ENCODE peak calls at places on chromosomes 12 and 14, in six cellular contexts. H, S, K, W, G and N are unnamed samples.
A peak's percentile ranks its signal among the peaks of the same experiment; 100 is the strongest.

GRCh38 chr12:103909811-103910210 is 20.4 kb upstream of the HSP90B1 start:
- DNase-seq in H (no peak), S (no peak), K (no peak), W (peak; percentile 37), G (no peak), N (no peak)

GRCh38 chr12:124768462-124769165 is 95.0 kb downstream of the SCARB1 start:
- DNase-seq in H (no peak), S (no peak), K (no peak), W (peak; percentile 71), G (no peak), N (no peak)

GRCh38 chr14:75247286-75247922 is 31.2 kb upstream of the FOS start:
- DNase-seq in H (no peak), S (peak; percentile 24), K (no peak), W (no peak), G (no peak), N (peak; percentile 61)

GRCh38 chr12:58575281-58575680 is 345.0 kb downstream of the LRIG3 start:
- DNase-seq in H (no peak), S (no peak), K (no peak), W (peak; percentile 94), G (no peak), N (no peak)

GRCh38 chr12:10031771-10032175 is 1.3 kb downstream of the CLEC9A start:
- DNase-seq in H (no peak), S (no peak), K (no peak), W (peak; percentile 87), G (no peak), N (no peak)

GRCh38 chr12:112937741-112938719 is at the start of gene OAS3:
- DNase-seq in H (peak; percentile 54), S (peak; percentile 73), K (peak; percentile 88), W (peak; percentile 79), G (peak; percentile 97), N (no peak)

GRCh38 chr12:47758834-47759690 is at the start of gene RAPGEF3:
- DNase-seq in H (peak; percentile 66), S (peak; percentile 70), K (peak; percentile 86), W (peak; percentile 75), G (peak; percentile 96), N (no peak)

GRCh38 chr12:79358716-79359341 is 331.9 kb downstream of the PAWR start:
- DNase-seq in H (no peak), S (no peak), K (no peak), W (no peak), G (no peak), N (no peak)

GRCh38 chr14:75648066-75648838 is 12.4 kb downstream of the ERG28 start:
- DNase-seq in H (no peak), S (no peak), K (peak; percentile 58), W (peak; percentile 99), G (no peak), N (no peak)

GRCh38 chr14:55121628-55122440 is 7.2 kb upstream of the LGALS3 start:
- DNase-seq in H (no peak), S (no peak), K (no peak), W (no peak), G (no peak), N (no peak)

GRCh38 chr14:67464856-67465255 is 23.7 kb downstream of the TMEM229B start:
- DNase-seq in H (no peak), S (no peak), K (no peak), W (no peak), G (no peak), N (no peak)

GRCh38 chr14:31137214-31137889 is 70.2 kb downstream of the HECTD1 start:
- DNase-seq in H (no peak), S (no peak), K (no peak), W (no peak), G (no peak), N (no peak)

GRCh38 chr14:94097091-94097490 is 13.4 kb upstream of the IFI27 start:
- DNase-seq in H (no peak), S (no peak), K (no peak), W (no peak), G (no peak), N (no peak)

GRCh38 chr12:48782457-48783395 is 6.2 kb downstream of the ADCY6 start:
- DNase-seq in H (no peak), S (no peak), K (no peak), W (no peak), G (no peak), N (no peak)

GRCh38 chr14:31377433-31377832 is 42.9 kb downstream of the HEATR5A start:
- DNase-seq in H (no peak), S (no peak), K (no peak), W (no peak), G (no peak), N (no peak)

GRCh38 chr14:103126873-103127304 is 3.6 kb downstream of the TNFAIP2 start:
- DNase-seq in H (no peak), S (no peak), K (peak; percentile 71), W (no peak), G (no peak), N (no peak)

GRCh38 chr12:65853489-65854157 is 29.3 kb downstream of the HMGA2 start:
- DNase-seq in H (no peak), S (no peak), K (no peak), W (peak; percentile 79), G (no peak), N (no peak)

GRCh38 chr12:27303139-27304111 is 29.2 kb upstream of the BMAL2 start:
- DNase-seq in H (no peak), S (no peak), K (no peak), W (peak; percentile 61), G (no peak), N (no peak)

GRCh38 chr12:75665216-75665615 is 153.8 kb upstream of the KRR1 start:
- DNase-seq in H (no peak), S (no peak), K (no peak), W (no peak), G (no peak), N (no peak)

GRCh38 chr14:50530358-50530757 is 2.0 kb downstream of the MAP4K5 start:
- DNase-seq in H (no peak), S (no peak), K (no peak), W (peak; percentile 69), G (no peak), N (no peak)

GRCh38 chr14:81066672-81067071 is 111.3 kb downstream of the TSHR start:
- DNase-seq in H (no peak), S (no peak), K (no peak), W (no peak), G (no peak), N (no peak)

GRCh38 chr14:64540208-64541202 is at the start of gene HSPA2:
- DNase-seq in H (peak; percentile 98), S (peak; percentile 99), K (peak; percentile 99), W (peak; percentile 99), G (peak; percentile 99), N (peak; percentile 91)

GRCh38 chr12:15789215-15790171 is at the start of gene EPS8:
- DNase-seq in H (peak; percentile 72), S (peak; percentile 91), K (peak; percentile 96), W (peak; percentile 91), G (peak; percentile 96), N (peak; percentile 44)
- TF ChIP-seq CTCF in H (no peak), S (no peak), K (peak; percentile 21), W (no peak), G (peak; percentile 6), N (no peak)

DNA sequence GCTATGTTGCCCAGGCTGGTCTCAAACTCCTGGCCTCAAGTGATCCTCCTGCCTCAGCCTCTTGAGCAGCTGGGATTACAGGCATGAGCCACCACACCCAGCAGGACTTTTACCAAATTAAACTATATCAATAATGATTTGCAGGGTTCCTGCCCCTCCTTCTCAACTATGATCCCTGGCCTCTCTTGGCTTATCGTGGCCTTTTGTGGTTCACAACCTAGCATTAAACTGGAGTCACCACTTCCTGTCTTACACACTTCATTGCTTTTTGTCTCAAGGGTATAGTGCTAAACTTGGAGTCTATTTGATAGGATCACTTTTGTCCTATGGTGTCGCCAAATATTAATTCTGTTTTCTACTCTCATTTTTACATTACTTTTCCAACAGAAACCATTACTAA is 64.5 kb downstream of the SEC23A start:
- DNase-seq in H (no peak), S (no peak), K (no peak), W (no peak), G (no peak), N (no peak)
- H3K4me3 ChIP-seq in H (no peak overlapping the region), S (no peak overlapping the region), K (no peak overlapping the region), W (no peak overlapping the region), G (no peak overlapping the region), N (no peak overlapping the region)

DNA sequence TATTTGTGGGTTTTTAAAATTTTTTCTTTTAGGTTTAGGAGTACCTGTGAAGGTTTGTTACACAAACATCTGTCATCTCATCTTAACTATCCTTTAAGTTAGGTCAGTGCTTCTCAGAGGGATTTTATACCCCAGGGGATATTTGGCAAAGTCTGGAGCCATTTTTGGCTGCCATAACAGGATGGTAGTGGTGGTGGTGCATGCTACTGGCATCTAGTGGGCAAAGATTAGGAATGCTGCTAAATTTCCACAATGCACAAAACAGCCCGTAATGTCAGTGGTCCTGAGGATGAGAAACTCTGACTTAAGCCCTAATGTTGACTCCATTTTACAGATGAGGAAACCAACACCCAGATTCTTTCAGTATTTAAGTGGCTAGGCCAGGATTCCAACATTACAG is 85.2 kb upstream of the MYF6 start:
- DNase-seq in H (no peak), S (no peak), K (no peak), W (no peak), G (no peak), N (no peak)
- TF ChIP-seq CTCF in H (no peak), S (peak; percentile 26), K (no peak), W (peak; percentile 36), G (no peak), N (no peak)

GRCh38 chr12:6823161-6824084 is 1.8 kb downstream of the GPR162 start:
- DNase-seq in H (no peak), S (no peak), K (no peak), W (no peak), G (no peak), N (no peak)

GRCh38 chr12:6825398-6826124 is 2.6 kb upstream of the P3H3 start:
- DNase-seq in H (peak; percentile 47), S (no peak), K (peak; percentile 90), W (peak; percentile 84), G (peak; percentile 97), N (peak; percentile 24)

GRCh38 chr12:6824085-6824800 is 2.6 kb downstream of the GPR162 start:
- DNase-seq in H (no peak), S (no peak), K (peak; percentile 35), W (no peak), G (no peak), N (no peak)

GRCh38 chr12:6826125-6826733 is 2.0 kb upstream of the P3H3 start:
- DNase-seq in H (no peak), S (no peak), K (no peak), W (no peak), G (no peak), N (no peak)

DNA sequence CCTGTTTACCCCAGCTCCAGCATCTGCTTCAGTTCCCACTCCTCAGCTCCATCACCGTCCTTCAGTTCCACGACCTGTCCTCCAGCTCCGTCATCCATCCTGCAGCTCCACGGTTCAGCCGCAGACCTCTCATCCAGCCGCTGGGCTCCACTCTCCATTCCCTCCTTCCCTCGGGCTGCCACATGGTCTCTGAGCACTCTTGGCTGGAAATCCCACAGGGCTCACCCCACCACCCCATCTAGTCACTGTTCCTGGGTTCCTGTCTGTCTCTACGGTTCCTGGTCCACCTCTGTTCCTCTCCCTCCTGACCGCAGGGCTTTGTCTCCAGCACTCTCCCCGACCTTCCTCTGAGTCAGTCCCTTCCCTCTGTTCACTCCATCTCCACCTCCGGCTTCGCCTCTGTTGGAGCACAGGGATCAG is 3.2 kb upstream of the P3H3 start:
- DNase-seq in H (no peak), S (no peak), K (no peak), W (peak; percentile 52), G (no peak), N (no peak)
- H3K4me3 ChIP-seq in H (peak overlapping the region; percentile 54), S (no peak overlapping the region), K (no peak overlapping the region), W (no peak overlapping the region), G (peak overlapping the region; percentile 33), N (no peak overlapping the region)